ENCODE peak calls at places on chromosome 18, in nine cellular contexts. R, H, X, C, Z, I, E, S and P are unnamed samples. For H3K9me3, the result is how much of the 10 kb centered on the place peaks cover.

GRCh38 chr18:55346961-55347740 is 240.8 kb downstream of the TCF4 start:
- DNase-seq in C (no peak), Z (no peak), I (no peak), S (no peak), X (no peak), E (no peak), H (no peak), R (no peak), P (no peak)

GRCh38 chr18:74234326-74235171 is 57.2 kb downstream of the CYB5A start:
- DNase-seq in S (peak), X (no peak), Z (no peak), H (no peak), I (no peak), C (no peak), E (peak), R (peak), P (no peak)

GRCh38 chr18:8778824-8779223 is 73.5 kb downstream of the MTCL1 start:
- DNase-seq in S (no peak), R (no peak), X (no peak), E (no peak), H (no peak), Z (no peak), I (no peak), C (no peak), P (no peak)

GRCh38 chr18:49894827-49895226 is 81.5 kb upstream of the ACAA2 start:
- DNase-seq in I (peak), H (no peak), C (no peak), S (no peak), R (no peak), E (no peak), X (no peak), Z (no peak), P (no peak)

GRCh38 chr18:8750954-8751415 is 45.6 kb downstream of the MTCL1 start:
- DNase-seq in C (no peak), H (no peak), E (peak), S (no peak), Z (no peak), I (no peak), R (no peak), X (peak), P (no peak)

GRCh38 chr18:8142932-8143331 is 466.3 kb upstream of the RAB12 start:
- DNase-seq in I (no peak), S (no peak), H (no peak), C (no peak), Z (no peak), X (no peak), R (no peak), E (no peak), P (no peak)

GRCh38 chr18:12726774-12727550 is 24.1 kb downstream of the PSMG2 start:
- DNase-seq in I (peak), X (peak), R (peak), Z (no peak), C (no peak), S (peak), E (no peak), H (no peak), P (no peak)

GRCh38 chr18:70491734-70492348 is 203.0 kb downstream of the SOCS6 start:
- DNase-seq in S (peak), R (peak), H (no peak), I (peak), E (no peak), X (no peak), Z (peak), C (no peak), P (no peak)

GRCh38 chr18:9901377-9901776 is 12.4 kb upstream of the VAPA start:
- DNase-seq in S (no peak), R (no peak), X (no peak), H (no peak), I (peak), Z (no peak), C (no peak), E (no peak), P (no peak)

GRCh38 chr18:9126337-9126736 is 10.2 kb upstream of the ANKRD12 start:
- DNase-seq in Z (no peak), S (no peak), C (no peak), X (no peak), E (no peak), R (no peak), I (no peak), H (no peak), P (no peak)

GRCh38 chr18:59910967-59911366 is 11.2 kb downstream of the PMAIP1 start:
- DNase-seq in Z (no peak), I (no peak), X (no peak), E (no peak), H (no peak), C (no peak), S (no peak), R (peak), P (no peak)

GRCh38 chr18:80088823-80089222 is 20.2 kb upstream of the ADNP2 start:
- DNase-seq in E (no peak), S (no peak), R (no peak), X (no peak), C (no peak), H (no peak), Z (no peak), I (no peak), P (no peak)

GRCh38 chr18:80086281-80086680 is 22.8 kb upstream of the ADNP2 start:
- DNase-seq in X (no peak), Z (no peak), H (no peak), I (no peak), S (peak), C (no peak), R (no peak), E (no peak), P (no peak)

DNA sequence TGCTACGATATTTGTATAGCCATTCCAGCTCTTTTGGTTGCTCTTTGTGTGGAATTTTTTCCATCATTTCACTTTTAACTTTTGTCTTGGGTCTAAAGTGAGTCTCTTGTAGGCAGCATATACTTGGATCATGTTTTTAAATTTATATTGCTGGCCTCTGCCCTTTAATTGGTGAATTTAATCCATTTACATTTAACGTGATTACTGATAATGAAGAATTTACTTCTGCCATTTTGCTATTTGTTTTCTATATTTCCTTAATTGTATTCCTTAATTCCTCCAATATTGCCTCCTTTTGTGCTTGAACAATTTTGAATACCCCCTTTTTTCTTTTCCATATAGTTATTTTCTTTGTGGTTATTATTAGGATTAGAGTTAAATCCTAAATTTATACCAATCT is 21.0 kb upstream of the ADNP2 start:
- DNase-seq in X (no peak), H (no peak), Z (no peak), R (no peak), E (no peak), S (no peak), C (no peak), I (no peak), P (no peak)
- H3K9me3 ChIP-seq in X (under half), H (under half), Z (under half), R (under half), E (under half), S (under half), C (under half), I (under half), P (under half)

DNA sequence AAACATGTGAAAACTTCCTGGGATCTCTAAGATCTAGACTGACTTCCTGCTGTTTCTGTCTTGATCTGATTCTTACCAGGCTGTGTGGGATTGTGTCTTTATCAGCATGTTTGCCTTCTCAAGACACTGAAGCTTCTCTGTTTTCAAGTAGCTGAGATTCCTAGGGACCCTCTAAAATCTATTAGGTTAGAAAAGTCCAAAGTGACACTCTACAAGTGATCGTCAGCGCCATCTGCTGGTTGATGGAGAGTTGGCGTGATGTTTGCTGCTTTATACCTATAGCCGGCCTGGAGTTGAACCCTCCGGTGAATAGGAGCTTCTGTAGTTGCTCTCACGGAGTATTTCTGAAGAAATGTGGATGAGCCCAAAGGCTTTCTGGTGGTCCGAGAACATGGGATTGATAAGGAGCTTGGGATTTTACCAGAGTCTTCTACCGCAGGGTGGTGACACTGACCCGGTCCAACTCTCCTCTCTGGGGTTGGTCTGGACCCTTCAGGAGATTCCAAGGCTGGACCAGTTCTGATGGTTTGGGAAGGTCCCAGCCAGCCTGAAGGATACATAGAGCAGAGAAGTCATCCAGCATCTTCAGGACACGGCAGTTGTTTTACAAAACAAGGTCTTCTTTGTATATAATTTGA is 96.0 kb upstream of the TTC39C start:
- DNase-seq in X (peak), H (peak), R (peak), I (peak), S (peak), Z (peak), E (peak), C (peak), P (peak)
- TF ChIP-seq CTCF in X (peak), H (peak), R (peak), I (peak), S (peak), Z (peak), E (peak), C (peak), P (peak)

GRCh38 chr18:63249781-63250180 is 69.8 kb downstream of the BCL2 start:
- DNase-seq in I (no peak), R (peak), E (no peak), H (no peak), S (no peak), Z (no peak), C (no peak), X (no peak), P (no peak)
- H3K27ac ChIP-seq in I (no peak), R (no peak), E (no peak), H (no peak), S (no peak), Z (no peak), C (peak), X (no peak), P (no peak)

GRCh38 chr18:73218293-73218692 is 350.5 kb upstream of the NETO1 start:
- DNase-seq in S (no peak), R (no peak), C (no peak), E (no peak), H (no peak), X (no peak), I (no peak), Z (no peak), P (no peak)
- H3K9me3 ChIP-seq in S (under half), R (under half), C (under half), E (under half), H (under half), X (under half), I (under half), Z (under half), P (under half)

GRCh38 chr18:48181132-48181823 is 227.9 kb downstream of the ZBTB7C start:
- DNase-seq in E (no peak), I (no peak), H (no peak), S (no peak), Z (no peak), R (no peak), C (no peak), X (no peak), P (no peak)

GRCh38 chr18:48182779-48183178 is 226.4 kb downstream of the ZBTB7C start:
- DNase-seq in S (no peak), R (no peak), Z (no peak), I (no peak), X (no peak), E (no peak), C (no peak), H (no peak), P (no peak)

GRCh38 chr18:48179666-48180065 is 229.5 kb downstream of the ZBTB7C start:
- DNase-seq in E (no peak), C (no peak), S (no peak), X (no peak), R (no peak), Z (no peak), H (no peak), I (no peak), P (no peak)

GRCh38 chr18:48181857-48182430 is 227.2 kb downstream of the ZBTB7C start:
- DNase-seq in H (no peak), Z (no peak), E (no peak), I (no peak), C (no peak), S (no peak), R (no peak), X (no peak), P (no peak)

DNA sequence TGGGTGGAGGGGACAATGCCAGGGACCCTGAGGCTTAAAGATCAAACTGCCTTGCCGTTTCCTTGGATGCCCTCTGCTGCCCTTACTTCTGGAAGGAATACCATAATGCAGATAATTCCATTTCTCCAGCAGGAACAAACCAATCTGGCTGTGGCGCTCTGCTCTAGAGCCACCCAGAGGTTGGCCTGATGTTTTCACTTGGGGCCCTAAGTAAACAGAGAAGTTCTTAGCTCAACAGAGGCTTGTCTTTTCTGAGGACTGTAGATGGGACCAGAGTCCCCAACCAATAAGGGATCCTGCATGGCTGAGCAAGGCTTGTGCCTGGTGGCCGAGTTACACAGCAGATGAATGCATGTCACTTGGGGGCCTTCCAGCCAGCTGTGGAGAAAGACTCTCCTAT is 230.2 kb downstream of the ZBTB7C start:
- DNase-seq in E (no peak), S (no peak), C (no peak), I (no peak), R (no peak), H (no peak), X (no peak), Z (no peak), P (no peak)
- TF ChIP-seq CTCF in E (no peak), S (no peak), C (no peak), I (no peak), R (no peak), H (no peak), X (no peak), Z (no peak), P (no peak)

DNA sequence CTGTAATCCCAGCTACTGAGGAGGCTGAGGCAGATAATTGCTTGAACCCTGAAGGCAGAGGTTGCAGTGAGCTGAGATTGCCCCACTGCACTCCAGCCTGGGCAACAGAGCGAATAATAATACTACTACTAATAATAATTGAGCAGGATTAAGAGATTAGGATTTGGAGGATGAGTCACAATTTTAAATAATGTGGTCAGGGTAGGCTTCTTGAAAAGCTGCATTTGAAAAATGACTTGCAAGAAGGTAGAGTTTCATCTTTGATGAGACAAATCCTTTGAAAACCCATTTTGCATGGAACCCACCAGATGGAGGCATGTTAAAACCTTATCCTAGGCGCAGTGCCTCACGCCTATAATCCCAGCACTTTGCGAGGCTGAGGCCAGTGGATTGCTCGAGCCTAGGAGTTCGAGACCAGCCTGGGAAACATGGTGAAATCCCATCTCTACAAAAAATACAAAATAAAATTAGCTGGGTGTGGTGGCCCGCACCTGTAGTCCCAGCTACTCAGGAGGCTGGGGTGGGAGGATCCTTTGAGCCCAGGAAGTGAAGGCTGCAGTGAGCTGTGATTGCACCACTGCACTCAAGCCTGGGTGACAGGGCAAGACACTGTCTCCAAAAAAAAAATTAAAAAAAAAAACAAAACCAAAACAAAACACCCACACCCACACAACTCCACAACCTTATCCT is 3.2 kb upstream of the ATP8B1 start:
- DNase-seq in C (peak), R (no peak), E (peak), X (no peak), H (no peak), Z (no peak), I (no peak), S (peak), P (no peak)
- H3K27ac ChIP-seq in C (peak), R (peak), E (peak), X (peak), H (peak), Z (peak), I (peak), S (peak), P (peak)

DNA sequence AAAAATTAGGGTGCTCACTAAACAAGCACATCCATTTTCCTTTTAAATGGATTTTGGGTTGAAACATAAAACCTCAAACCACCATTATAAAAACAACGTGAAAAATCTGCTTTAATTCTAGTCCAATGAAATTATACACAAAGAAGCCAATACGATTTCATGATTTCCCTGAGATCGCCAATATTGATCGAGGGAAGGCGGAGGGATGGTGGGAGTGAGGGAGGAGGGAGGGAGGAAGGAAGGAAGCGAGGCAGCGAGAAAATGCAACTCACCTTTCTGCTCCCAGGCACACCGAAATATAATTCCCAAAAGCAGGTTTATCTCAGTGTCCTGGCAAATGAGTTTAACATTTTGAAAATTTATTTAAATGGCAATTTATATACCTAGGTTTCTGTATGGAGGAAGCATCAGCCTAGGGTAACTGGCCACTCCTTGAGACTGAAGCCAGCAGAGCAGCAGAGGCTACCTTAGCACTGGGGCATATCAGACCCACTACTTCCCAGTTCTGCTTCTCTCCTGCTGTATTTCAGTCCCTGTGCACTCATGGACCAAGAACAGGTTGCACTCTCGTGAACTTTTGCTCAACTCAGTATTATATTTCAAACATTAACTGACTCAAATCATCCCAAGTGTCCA is 2.3 kb upstream of the ONECUT2 start:
- DNase-seq in S (no peak), Z (no peak), E (no peak), C (no peak), X (no peak), R (no peak), H (no peak), I (no peak), P (no peak)
- H3K9me3 ChIP-seq in S (under half), Z (under half), E (under half), C (under half), X (under half), R (under half), H (under half), I (under half), P (under half)

GRCh38 chr18:68995675-68996074 is 197.8 kb downstream of the CCDC102B start:
- DNase-seq in E (no peak), I (no peak), S (no peak), C (no peak), H (no peak), Z (no peak), X (no peak), R (no peak), P (no peak)
- TF ChIP-seq CTCF in E (no peak), I (no peak), S (no peak), C (no peak), H (no peak), Z (no peak), X (no peak), R (no peak), P (no peak)

GRCh38 chr18:52130621-52131020 is 209.4 kb upstream of the DCC start:
- DNase-seq in S (no peak), Z (no peak), E (no peak), C (no peak), I (no peak), X (no peak), R (no peak), H (no peak), P (no peak)

GRCh38 chr18:52131845-52132244 is 208.2 kb upstream of the DCC start:
- DNase-seq in Z (no peak), X (no peak), S (no peak), R (no peak), I (no peak), C (no peak), E (no peak), H (no peak), P (no peak)

GRCh38 chr18:52136532-52136931 is 203.5 kb upstream of the DCC start:
- DNase-seq in I (no peak), R (no peak), H (no peak), X (no peak), Z (no peak), C (no peak), E (no peak), S (no peak), P (no peak)
- H3K27ac ChIP-seq in I (no peak), R (no peak), H (no peak), X (no peak), Z (no peak), C (no peak), E (no peak), S (no peak), P (no peak)